ENCODE peak calls at places on chromosome 13, in nine cellular contexts. X is GM12878, G is AG09309, A is left lung, O is retinal pigment epithelial cell, J is cardiac fibroblast, U is psoas muscle, P is pancreas, Z is choroid plexus epithelial cell. E is an unnamed sample.

GRCh38 chr13:49086711-49087110 is 111.0 kb downstream of the FNDC3A start:
- DNase-seq in X (no peak), G (peak; percentile 61), A (no peak), O (peak; percentile 60), J (peak; percentile 86), U (no peak), P (no peak), Z (peak; percentile 73), E (peak; percentile 72)

GRCh38 chr13:48891586-48891985 is 84.1 kb upstream of the FNDC3A start:
- DNase-seq in X (no peak), G (no peak), A (no peak), O (no peak), J (peak; percentile 88), U (no peak), P (no peak), Z (peak; percentile 77), E (peak; percentile 77)

GRCh38 chr13:28744091-28744536 is 25.3 kb upstream of the SLC46A3 start:
- DNase-seq in X (no peak), G (no peak), A (no peak), O (no peak), J (peak; percentile 90), U (no peak), P (no peak), Z (peak; percentile 85), E (peak; percentile 50)

GRCh38 chr13:94968040-94968756 is 255.9 kb upstream of the SOX21 start:
- DNase-seq in X (no peak), G (no peak), A (peak; percentile 58), O (no peak), J (no peak), U (no peak), P (no peak), Z (no peak), E (peak; percentile 8)

GRCh38 chr13:112635323-112635722 is 47.4 kb upstream of the TUBGCP3 start:
- DNase-seq in X (no peak), G (no peak), A (no peak), O (no peak), J (no peak), U (no peak), P (no peak), Z (no peak), E (no peak)

GRCh38 chr13:73397486-73398020 is 338.7 kb downstream of the KLF5 start:
- DNase-seq in X (no peak), G (no peak), A (no peak), O (no peak), J (no peak), U (no peak), P (no peak), Z (no peak), E (no peak)

GRCh38 chr13:46010148-46010547 is 42.4 kb downstream of the ZC3H13 start:
- DNase-seq in X (no peak), G (no peak), A (no peak), O (no peak), J (peak; percentile 14), U (no peak), P (no peak), Z (peak; percentile 32), E (peak; percentile 11)

GRCh38 chr13:21897140-21897539 is 226.3 kb downstream of the FGF9 start:
- DNase-seq in X (no peak), G (no peak), A (no peak), O (no peak), J (no peak), U (no peak), P (no peak), Z (no peak), E (no peak)

GRCh38 chr13:104246955-104247354 is 1180.7 kb upstream of the SLC10A2 start:
- DNase-seq in X (no peak), G (no peak), A (no peak), O (no peak), J (no peak), U (no peak), P (no peak), Z (no peak), E (no peak)

GRCh38 chr13:36131931-36132297 is 732 bp upstream of the DCLK1 start:
- DNase-seq in X (no peak), G (no peak), A (peak; percentile 78), O (no peak), J (peak; percentile 54), U (peak; percentile 74), P (peak; percentile 57), Z (peak; percentile 69), E (no peak)

GRCh38 chr13:73578251-73578875 is 519.6 kb downstream of the KLF5 start:
- DNase-seq in X (no peak), G (no peak), A (no peak), O (no peak), J (peak; percentile 46), U (no peak), P (no peak), Z (peak; percentile 41), E (peak; percentile 23)

GRCh38 chr13:73018336-73018735 is 40.5 kb upstream of the KLF5 start:
- DNase-seq in X (no peak), G (no peak), A (no peak), O (no peak), J (peak; percentile 22), U (no peak), P (no peak), Z (peak; percentile 5), E (no peak)

GRCh38 chr13:35474551-35474950 is 1.9 kb downstream of the MAB21L1 start:
- DNase-seq in X (no peak), G (no peak), A (no peak), O (no peak), J (peak; percentile 15), U (no peak), P (no peak), Z (peak; percentile 10), E (no peak)

GRCh38 chr13:30708541-30708940 is 26.8 kb upstream of the ALOX5AP start:
- DNase-seq in X (no peak), G (no peak), A (no peak), O (no peak), J (peak; percentile 78), U (no peak), P (no peak), Z (peak; percentile 88), E (peak; percentile 39)

GRCh38 chr13:32314271-32314967 is 744 bp downstream of the ZAR1L start:
- DNase-seq in X (no peak), G (no peak), A (peak; percentile 90), O (no peak), J (no peak), U (peak; percentile 34), P (peak; percentile 42), Z (no peak), E (no peak)

GRCh38 chr13:32309812-32310706 is 5.1 kb downstream of the ZAR1L start:
- DNase-seq in X (no peak), G (no peak), A (no peak), O (no peak), J (peak; percentile 82), U (no peak), P (no peak), Z (peak; percentile 85), E (peak; percentile 65)

GRCh38 chr13:32311188-32311897 is 3.8 kb downstream of the ZAR1L start:
- DNase-seq in X (no peak), G (no peak), A (peak; percentile 78), O (no peak), J (no peak), U (no peak), P (no peak), Z (no peak), E (no peak)

GRCh38 chr13:32305646-32306045 is 9.5 kb downstream of the ZAR1L start:
- DNase-seq in X (no peak), G (no peak), A (no peak), O (no peak), J (no peak), U (no peak), P (no peak), Z (no peak), E (no peak)

DNA sequence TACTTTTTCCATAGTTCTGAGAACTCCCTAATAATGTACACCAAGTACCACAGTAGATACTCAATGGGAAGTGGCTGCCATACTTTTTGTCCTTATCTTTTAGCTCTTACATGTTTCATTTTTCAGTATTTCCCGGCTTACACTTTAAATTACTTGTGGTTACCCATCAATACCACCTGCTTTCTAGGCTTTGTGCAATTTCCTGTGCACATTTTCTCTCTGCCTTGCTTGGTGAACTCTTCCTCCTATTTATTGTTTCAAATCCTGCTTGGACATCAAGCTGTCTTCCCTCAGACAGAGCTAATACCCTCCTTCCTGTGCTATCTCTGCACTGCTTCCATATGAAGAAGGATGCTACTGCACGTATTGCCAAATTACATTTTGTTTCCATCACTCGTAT is 5.9 kb downstream of the ZAR1L start:
- DNase-seq in X (no peak), G (no peak), A (no peak), O (no peak), J (no peak), U (no peak), P (no peak), Z (peak; percentile 17), E (no peak)
- H3K4me3 ChIP-seq in X (no peak overlapping the region), G (no peak overlapping the region), A (no peak overlapping the region), O (no peak overlapping the region), J (no peak overlapping the region), U (no peak overlapping the region), P (no peak overlapping the region), Z (no peak overlapping the region), E (no peak overlapping the region)

DNA sequence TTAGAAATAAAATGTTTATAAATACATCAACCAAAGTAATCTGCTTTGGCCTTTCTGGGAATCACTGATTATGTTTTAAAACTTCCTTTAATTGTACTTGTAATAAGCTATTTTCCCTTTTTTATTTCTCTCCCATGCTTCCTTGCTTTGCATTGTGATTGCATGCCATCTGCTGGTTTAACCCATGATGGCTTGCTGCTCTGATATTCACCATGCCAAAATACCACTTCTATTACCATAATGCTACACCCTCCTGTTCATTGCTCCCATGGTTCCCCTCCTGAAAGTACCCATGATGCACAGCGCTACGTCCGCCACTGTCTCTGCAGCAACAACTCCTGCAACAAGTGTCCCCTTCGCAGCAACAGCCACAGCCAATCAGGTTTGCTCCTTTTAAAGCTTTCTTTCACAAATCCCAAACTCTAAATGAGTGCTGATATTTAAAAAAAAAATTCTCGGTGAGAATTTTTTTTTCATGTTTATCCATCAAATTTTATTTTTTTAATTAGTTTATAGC is 67.7 kb upstream of the RAP2A start:
- DNase-seq in X (no peak), G (no peak), A (peak; percentile 56), O (no peak), J (no peak), U (no peak), P (no peak), Z (no peak), E (no peak)
- TF ChIP-seq CTCF in X (no peak), G (peak; percentile 6), A (no peak), O (peak; percentile 30), J (no peak), U (no peak), P (no peak), Z (peak; percentile 22), E (peak; percentile 13)

GRCh38 chr13:40588101-40588500 is 78.3 kb downstream of the FOXO1 start:
- DNase-seq in X (no peak), G (no peak), A (no peak), O (no peak), J (no peak), U (no peak), P (no peak), Z (no peak), E (peak; percentile 76)
- H3K4me3 ChIP-seq in X (no peak overlapping the region), G (no peak overlapping the region), A (no peak overlapping the region), O (no peak overlapping the region), J (no peak overlapping the region), U (peak overlapping the region; percentile 13), P (no peak overlapping the region), Z (no peak overlapping the region), E (no peak overlapping the region)

DNA sequence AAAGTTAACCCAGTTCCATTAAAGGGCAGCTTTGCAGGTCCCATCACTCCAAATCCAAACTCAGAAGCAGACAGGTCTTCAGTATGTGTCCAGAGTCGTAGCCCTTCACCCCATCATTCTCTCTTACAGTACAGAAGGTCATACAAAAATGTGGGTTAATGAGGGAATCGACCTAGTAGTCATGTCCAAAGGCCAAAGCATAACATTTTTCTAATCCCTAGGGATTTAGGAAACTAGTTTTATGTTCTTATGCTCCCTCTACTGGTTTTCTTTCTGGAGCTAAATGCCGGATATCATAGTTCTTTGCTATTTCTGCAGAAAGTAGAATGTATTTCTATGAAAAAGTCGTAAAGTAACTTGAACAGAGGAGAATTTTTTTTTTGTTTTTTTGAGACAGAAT is 72.2 kb downstream of the DHRS12 start:
- DNase-seq in X (no peak), G (peak; percentile 52), A (no peak), O (no peak), J (peak; percentile 88), U (no peak), P (no peak), Z (peak; percentile 80), E (no peak)
- TF ChIP-seq CTCF in X (no peak), G (peak; percentile 46), A (peak; percentile 33), O (peak; percentile 55), J (peak; percentile 50), U (peak; percentile 31), P (no peak), Z (peak; percentile 61), E (peak; percentile 18)

E was measured in epithelial cell of esophagus.